ENCODE peak calls at places on chromosomes 12 and 14, in ten cellular contexts. P is SJSA1; M is PC-3; O is lower lobe of right lung; G is CD8-positive, alpha-beta memory T cell; K is right atrium auricular region; H is right cardiac atrium; J is heart left ventricle; C is ovary; I is left ventricle myocardium inferior. Q is an unnamed sample. For H3K9me3 and H3K4me1, the result is how much of the 10 kb centered on the place peaks cover.

GRCh38 chr12:30378307-30378706 is 317.4 kb downstream of the IPO8 start:
- DNase-seq in P (no peak), M (no peak), O (no peak), G (no peak), K (no peak), H (no peak), J (no peak), C (no peak), I (no peak), Q (no peak)

GRCh38 chr12:56338643-56339422 is at the start of gene IL23A:
- DNase-seq in P (no peak), M (peak), O (no peak), G (peak), K (no peak), H (no peak), J (no peak), C (no peak), I (no peak), Q (no peak)

GRCh38 chr12:67509987-67510386 is 138.6 kb upstream of the DYRK2 start:
- DNase-seq in P (no peak), M (no peak), O (no peak), G (no peak), K (no peak), H (no peak), J (no peak), C (no peak), I (no peak), Q (no peak)

GRCh38 chr12:40107803-40108620 is 2.1 kb upstream of the SLC2A13 start:
- DNase-seq in P (no peak), M (no peak), O (peak), G (no peak), K (no peak), H (peak), J (no peak), C (no peak), I (no peak), Q (no peak)

GRCh38 chr12:64469455-64470142 is 17.7 kb downstream of the TBK1 start:
- DNase-seq in P (peak), M (no peak), O (no peak), G (no peak), K (no peak), H (peak), J (no peak), C (no peak), I (no peak), Q (peak)

GRCh38 chr12:116159175-116159574 is 118.3 kb downstream of the MED13L start:
- DNase-seq in P (peak), M (no peak), O (no peak), G (no peak), K (no peak), H (no peak), J (no peak), C (no peak), I (no peak), Q (peak)

GRCh38 chr14:102333795-102334415 is 14.4 kb downstream of the ZNF839 start:
- DNase-seq in P (no peak), M (no peak), O (no peak), G (no peak), K (no peak), H (peak), J (no peak), C (no peak), I (no peak), Q (no peak)

GRCh38 chr14:66403183-66403582 is 83.0 kb upstream of the CCDC196 start:
- DNase-seq in P (no peak), M (peak), O (no peak), G (no peak), K (no peak), H (no peak), J (no peak), C (no peak), I (no peak), Q (no peak)

GRCh38 chr14:34913619-34914018 is 38.5 kb upstream of the BAZ1A start:
- DNase-seq in P (no peak), M (no peak), O (no peak), G (no peak), K (no peak), H (no peak), J (no peak), C (no peak), I (no peak), Q (no peak)

GRCh38 chr14:93042968-93043940 is 72.5 kb downstream of the ITPK1 start:
- DNase-seq in P (peak), M (peak), O (peak), G (no peak), K (peak), H (peak), J (peak), C (no peak), I (peak), Q (peak)

GRCh38 chr12:101759396-101760047 is 20.3 kb upstream of the SYCP3 start:
- DNase-seq in P (peak), M (peak), O (no peak), G (no peak), K (no peak), H (no peak), J (no peak), C (no peak), I (no peak), Q (no peak)

GRCh38 chr12:50234347-50234746 is 49.0 kb downstream of the LIMA1 start:
- DNase-seq in P (no peak), M (peak), O (no peak), G (no peak), K (no peak), H (no peak), J (no peak), C (no peak), I (no peak), Q (peak)

GRCh38 chr12:8032242-8033152 is at the start of gene FOXJ2:
- DNase-seq in P (peak), M (peak), O (peak), G (peak), K (no peak), H (peak), J (peak), C (peak), I (peak), Q (peak)

GRCh38 chr14:104130974-104131651 is 7.3 kb upstream of the KIF26A start:
- DNase-seq in P (no peak), M (peak), O (peak), G (no peak), K (no peak), H (peak), J (peak), C (no peak), I (peak), Q (peak)

GRCh38 chr12:15599266-15600037 is 189.7 kb downstream of the EPS8 start:
- DNase-seq in P (no peak), M (peak), O (no peak), G (no peak), K (peak), H (no peak), J (peak), C (no peak), I (no peak), Q (no peak)

GRCh38 chr12:92216092-92216491 is 70.4 kb upstream of the BTG1 start:
- DNase-seq in P (no peak), M (no peak), O (no peak), G (no peak), K (no peak), H (no peak), J (no peak), C (no peak), I (no peak), Q (no peak)

GRCh38 chr14:24806061-24806678 is 172.2 kb upstream of the GZMB start:
- DNase-seq in P (peak), M (peak), O (peak), G (no peak), K (no peak), H (peak), J (peak), C (peak), I (peak), Q (peak)

GRCh38 chr12:102444093-102444492 is 36.3 kb downstream of the IGF1 start:
- DNase-seq in P (no peak), M (no peak), O (no peak), G (no peak), K (no peak), H (no peak), J (no peak), C (no peak), I (no peak), Q (no peak)

GRCh38 chr14:69938751-69939150 is 59.5 kb downstream of the SMOC1 start:
- DNase-seq in P (no peak), M (no peak), O (no peak), G (no peak), K (no peak), H (no peak), J (no peak), C (no peak), I (no peak), Q (no peak)

GRCh38 chr12:49716546-49716945 is 9.3 kb upstream of the FMNL3 start:
- DNase-seq in P (no peak), M (no peak), O (no peak), G (no peak), K (no peak), H (no peak), J (no peak), C (no peak), I (no peak), Q (no peak)

GRCh38 chr12:52209321-52209720 is 17.5 kb upstream of the KRT80 start:
- DNase-seq in P (no peak), M (no peak), O (peak), G (no peak), K (no peak), H (no peak), J (no peak), C (no peak), I (no peak), Q (no peak)

GRCh38 chr12:66154776-66155175 is 15.0 kb downstream of the TMBIM4 start:
- DNase-seq in P (no peak), M (no peak), O (no peak), G (no peak), K (no peak), H (no peak), J (no peak), C (no peak), I (no peak), Q (no peak)

GRCh38 chr12:124819080-124819479 is 44.6 kb downstream of the SCARB1 start:
- DNase-seq in P (no peak), M (no peak), O (no peak), G (no peak), K (no peak), H (peak), J (no peak), C (no peak), I (no peak), Q (no peak)

GRCh38 chr12:27331299-27331926 is 1.2 kb upstream of the BMAL2 start:
- DNase-seq in P (peak), M (peak), O (no peak), G (no peak), K (no peak), H (no peak), J (no peak), C (no peak), I (no peak), Q (peak)
- H3K9me3 ChIP-seq in P (under half), M (under half), O (under half), G (under half), K (under half), H (under half), J (under half), C (under half), I (under half), Q (under half)

DNA sequence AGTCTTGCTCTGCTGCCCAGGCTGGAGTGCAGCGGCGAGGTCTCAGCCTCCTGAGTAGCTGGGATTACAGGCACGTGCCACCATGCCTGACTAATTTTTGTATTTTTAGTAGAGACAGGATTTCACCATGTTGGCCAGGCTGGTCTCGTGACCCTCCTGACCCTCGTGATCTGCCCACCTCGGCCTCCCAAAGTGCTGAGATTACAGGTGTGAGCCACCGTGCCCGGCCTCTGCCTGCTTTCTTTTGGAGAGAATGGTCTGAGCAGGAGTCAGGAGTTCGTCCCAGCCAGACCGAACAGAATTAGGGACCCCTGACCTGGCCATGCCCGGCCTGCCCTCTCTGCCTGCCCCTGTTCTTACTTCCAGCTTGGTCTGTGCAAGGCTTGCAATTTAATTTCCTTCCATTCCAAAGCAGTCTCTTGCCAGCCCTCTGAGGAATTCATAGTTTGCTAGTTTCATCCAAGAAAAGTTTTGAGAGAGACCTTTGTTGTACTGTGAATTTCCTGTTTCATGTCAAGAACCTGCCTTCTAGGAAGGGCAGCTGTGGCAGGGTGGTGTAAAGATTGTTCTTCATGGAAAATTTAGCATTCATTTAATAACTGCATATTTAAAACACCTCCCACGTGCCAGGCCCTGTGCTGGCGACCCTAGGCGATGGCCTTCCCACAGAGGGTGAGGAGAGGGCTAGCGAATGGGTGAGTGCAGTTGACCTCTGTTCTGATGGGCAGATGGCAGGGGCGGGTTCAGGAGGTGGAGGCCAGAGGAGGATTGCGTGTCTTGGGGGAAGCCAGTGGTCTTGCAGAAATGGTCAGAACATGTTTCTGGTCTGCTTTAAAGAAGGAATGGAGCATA is 43.0 kb downstream of the MLXIP start:
- DNase-seq in P (no peak), M (no peak), O (peak), G (no peak), K (no peak), H (peak), J (no peak), C (no peak), I (peak), Q (no peak)
- H3K27ac ChIP-seq in P (no peak), M (no peak), O (no peak), G (no peak), K (no peak), H (no peak), J (no peak), C (peak), I (peak), Q (no peak)

DNA sequence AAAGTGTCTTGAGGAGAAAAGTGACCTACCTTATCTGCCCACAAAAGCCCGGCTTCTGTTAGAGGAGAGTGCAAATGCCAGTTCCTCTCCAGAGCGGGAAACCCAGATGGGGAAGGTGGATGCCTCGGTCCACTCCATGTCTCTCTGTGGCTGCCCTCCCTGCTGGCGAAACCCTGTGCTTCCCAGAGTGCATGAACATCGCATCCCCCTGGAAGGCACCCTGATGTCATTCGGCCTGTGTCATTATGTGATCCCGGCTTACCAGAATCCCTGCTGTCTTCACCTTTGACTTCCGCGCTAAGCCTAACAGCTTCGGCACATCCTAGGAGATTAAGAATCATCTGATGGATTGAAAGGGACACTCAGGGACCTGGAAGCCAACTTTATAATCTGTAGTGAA is 6.5 kb downstream of the MLXIP start:
- DNase-seq in P (no peak), M (no peak), O (no peak), G (no peak), K (no peak), H (no peak), J (no peak), C (no peak), I (no peak), Q (peak)
- H3K4me1 ChIP-seq in P (under half), M (under half), O (half or more), G (half or more), K (half or more), H (under half), J (half or more), C (under half), I (half or more), Q (under half)

DNA sequence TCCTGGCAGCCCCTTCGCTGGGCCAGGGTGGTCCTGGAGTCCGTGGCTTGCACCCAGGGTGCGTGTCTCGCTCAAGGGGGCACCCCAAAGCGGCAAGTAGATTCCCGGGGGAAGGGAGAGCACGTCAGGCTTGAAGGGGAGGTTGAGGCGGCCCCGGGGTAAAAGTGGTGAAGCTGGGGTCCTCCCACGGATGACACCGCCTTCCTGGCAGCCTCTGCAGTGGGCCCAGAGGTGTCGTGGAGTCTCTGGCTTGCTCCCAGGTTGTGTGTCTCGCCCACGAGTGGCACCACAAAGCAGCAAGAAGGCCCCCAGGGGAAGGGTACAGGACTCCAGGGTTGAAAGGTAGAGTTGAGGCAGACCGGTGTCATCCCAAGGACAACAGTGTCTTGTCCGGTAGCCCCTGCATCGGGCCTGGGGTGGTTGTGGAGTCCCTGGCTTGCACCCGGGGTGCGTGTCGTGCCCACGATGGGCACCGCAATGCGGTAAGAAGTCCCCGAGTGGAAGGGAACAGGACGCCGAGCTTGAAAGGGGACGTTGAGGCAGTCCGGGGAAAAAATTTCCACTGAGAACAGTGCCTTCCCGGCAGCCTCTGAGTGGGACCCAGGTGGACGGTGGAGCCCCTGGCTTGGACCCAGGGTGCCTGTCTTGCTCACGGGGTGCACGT is 158.0 kb upstream of the ALG10B start:
- DNase-seq in P (no peak), M (no peak), O (no peak), G (no peak), K (peak), H (peak), J (no peak), C (no peak), I (no peak), Q (no peak)
- H3K9me3 ChIP-seq in P (under half), M (under half), O (under half), G (under half), K (under half), H (under half), J (under half), C (under half), I (under half), Q (under half)

GRCh38 chr12:57433370-57433769 is 1.2 kb upstream of the INHBC start:
- DNase-seq in P (no peak), M (no peak), O (no peak), G (no peak), K (no peak), H (no peak), J (no peak), C (no peak), I (no peak), Q (no peak)

GRCh38 chr12:57428965-57429364 is 1.9 kb downstream of the R3HDM2 start:
- DNase-seq in P (no peak), M (no peak), O (no peak), G (no peak), K (no peak), H (no peak), J (no peak), C (peak), I (no peak), Q (no peak)

GRCh38 chr12:57430931-57431566 is at the start of gene R3HDM2:
- DNase-seq in P (peak), M (peak), O (peak), G (peak), K (peak), H (peak), J (peak), C (peak), I (peak), Q (peak)

GRCh38 chr12:57429473-57430116 is 1.2 kb downstream of the R3HDM2 start:
- DNase-seq in P (no peak), M (no peak), O (no peak), G (no peak), K (no peak), H (no peak), J (no peak), C (peak), I (no peak), Q (no peak)

GRCh38 chr12:57430117-57430930 is 519 bp downstream of the R3HDM2 start:
- DNase-seq in P (peak), M (peak), O (peak), G (no peak), K (no peak), H (peak), J (peak), C (no peak), I (peak), Q (peak)
- H3K27ac ChIP-seq in P (peak), M (peak), O (peak), G (peak), K (peak), H (peak), J (peak), C (peak), I (peak), Q (peak)

GRCh38 chr12:6444704-6445688 is at the start of gene CD27:
- DNase-seq in P (no peak), M (no peak), O (no peak), G (no peak), K (no peak), H (no peak), J (no peak), C (no peak), I (no peak), Q (no peak)

GRCh38 chr12:6438345-6438744 is 6.4 kb upstream of the CD27 start:
- DNase-seq in P (no peak), M (no peak), O (no peak), G (no peak), K (no peak), H (no peak), J (no peak), C (no peak), I (no peak), Q (no peak)

GRCh38 chr12:6442799-6443198 is 2.0 kb upstream of the CD27 start:
- DNase-seq in P (no peak), M (no peak), O (no peak), G (no peak), K (no peak), H (no peak), J (no peak), C (no peak), I (no peak), Q (no peak)

GRCh38 chr12:6444031-6444430 is 724 bp upstream of the CD27 start:
- DNase-seq in P (no peak), M (no peak), O (no peak), G (no peak), K (no peak), H (no peak), J (no peak), C (no peak), I (no peak), Q (no peak)

DNA sequence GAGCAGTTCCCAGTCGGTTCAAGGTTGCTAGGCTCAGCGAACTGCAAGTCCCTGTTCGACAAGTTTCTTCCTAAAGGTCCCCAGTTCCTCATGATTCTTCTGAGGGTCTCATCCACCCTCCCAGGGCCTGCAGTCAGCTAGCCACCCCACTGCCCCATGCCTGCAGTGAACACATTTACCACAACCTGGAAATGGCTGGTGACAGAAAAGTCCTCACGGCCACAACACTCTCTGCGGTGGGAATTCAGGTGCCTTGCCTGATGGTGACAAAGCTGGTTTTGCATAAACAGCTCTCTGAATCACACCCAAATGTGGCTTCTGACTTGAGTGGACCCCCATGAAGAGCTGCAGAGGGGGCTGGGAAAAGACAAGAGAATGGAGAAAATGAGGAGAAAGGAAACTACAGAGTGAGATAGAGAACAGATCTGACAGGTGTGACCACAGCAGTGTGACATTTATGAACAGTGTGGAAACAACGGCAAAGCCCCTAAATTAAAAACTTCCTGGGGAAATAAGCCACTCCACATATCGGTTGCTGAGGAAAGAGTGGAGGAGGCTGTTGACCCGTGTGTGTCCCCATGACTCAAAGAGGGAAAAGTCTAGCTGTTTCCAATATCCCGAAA is 1.3 kb upstream of the CD27 start:
- DNase-seq in P (no peak), M (no peak), O (no peak), G (no peak), K (no peak), H (no peak), J (no peak), C (no peak), I (no peak), Q (no peak)
- H3K4me1 ChIP-seq in P (under half), M (under half), O (under half), G (under half), K (under half), H (under half), J (under half), C (under half), I (under half), Q (under half)

GRCh38 chr14:105690671-105691070 is 164.3 kb downstream of the TMEM121 start:
- DNase-seq in P (no peak), M (no peak), O (no peak), G (no peak), K (no peak), H (no peak), J (no peak), C (no peak), I (no peak), Q (no peak)
- H3K9me3 ChIP-seq in P (under half), M (under half), O (under half), G (under half), K (under half), H (under half), J (under half), C (under half), I (under half), Q (under half)